ENCODE peak calls at places on chromosomes 6 and 20, in eight cellular contexts. One of them, this sample, is unnamed.

GRCh38 chr6:154197176-154197850 is 158.3 kb downstream of the OPRM1 start:
- DNase-seq in fibroblast of lung: peak
- DNase-seq in effector memory CD8-positive, alpha-beta T cell: no peak
- DNase-seq in HFFc6: no peak
- DNase-seq in activated T-cell treated with anti-CD3 and anti-CD28 coated beads, Interleukin-2, amount 50 U/mL, for 72 hours: no peak
- DNase-seq in fibroblast of the aortic adventitia: peak
- DNase-seq in non-pigmented ciliary epithelial cell: no peak
- DNase-seq in hepatocyte: no peak
- DNase-seq in this sample: no peak

GRCh38 chr6:157726892-157727628 is 96.0 kb upstream of the SNX9 start:
- DNase-seq in fibroblast of lung: no peak
- DNase-seq in effector memory CD8-positive, alpha-beta T cell: no peak
- DNase-seq in HFFc6: no peak
- DNase-seq in activated T-cell treated with anti-CD3 and anti-CD28 coated beads, Interleukin-2, amount 50 U/mL, for 72 hours: no peak
- DNase-seq in fibroblast of the aortic adventitia: no peak
- DNase-seq in non-pigmented ciliary epithelial cell: no peak
- DNase-seq in hepatocyte: no peak
- DNase-seq in this sample: no peak

GRCh38 chr20:44993343-44993742 is 27.0 kb downstream of the STK4 start:
- DNase-seq in fibroblast of lung: peak
- DNase-seq in effector memory CD8-positive, alpha-beta T cell: no peak
- DNase-seq in HFFc6: no peak
- DNase-seq in activated T-cell treated with anti-CD3 and anti-CD28 coated beads, Interleukin-2, amount 50 U/mL, for 72 hours: no peak
- DNase-seq in fibroblast of the aortic adventitia: peak
- DNase-seq in non-pigmented ciliary epithelial cell: no peak
- DNase-seq in hepatocyte: no peak
- DNase-seq in this sample: no peak

GRCh38 chr6:167400482-167401138 is 75.7 kb downstream of the TTLL2 start:
- DNase-seq in fibroblast of lung: no peak
- DNase-seq in effector memory CD8-positive, alpha-beta T cell: no peak
- DNase-seq in HFFc6: no peak
- DNase-seq in activated T-cell treated with anti-CD3 and anti-CD28 coated beads, Interleukin-2, amount 50 U/mL, for 72 hours: no peak
- DNase-seq in fibroblast of the aortic adventitia: no peak
- DNase-seq in non-pigmented ciliary epithelial cell: no peak
- DNase-seq in hepatocyte: no peak
- DNase-seq in this sample: no peak

GRCh38 chr6:40358473-40359460 is 228.4 kb downstream of the LRFN2 start:
- DNase-seq in fibroblast of lung: no peak
- DNase-seq in effector memory CD8-positive, alpha-beta T cell: no peak
- DNase-seq in HFFc6: no peak
- DNase-seq in activated T-cell treated with anti-CD3 and anti-CD28 coated beads, Interleukin-2, amount 50 U/mL, for 72 hours: no peak
- DNase-seq in fibroblast of the aortic adventitia: no peak
- DNase-seq in non-pigmented ciliary epithelial cell: no peak
- DNase-seq in hepatocyte: no peak
- DNase-seq in this sample: no peak

GRCh38 chr6:160042788-160043301 is 74.0 kb downstream of the IGF2R start:
- DNase-seq in fibroblast of lung: peak
- DNase-seq in effector memory CD8-positive, alpha-beta T cell: no peak
- DNase-seq in HFFc6: no peak
- DNase-seq in activated T-cell treated with anti-CD3 and anti-CD28 coated beads, Interleukin-2, amount 50 U/mL, for 72 hours: no peak
- DNase-seq in fibroblast of the aortic adventitia: peak
- DNase-seq in non-pigmented ciliary epithelial cell: no peak
- DNase-seq in hepatocyte: no peak
- DNase-seq in this sample: no peak

GRCh38 chr20:50286174-50286511 is 95.5 kb downstream of the CEBPB start:
- DNase-seq in fibroblast of lung: no peak
- DNase-seq in effector memory CD8-positive, alpha-beta T cell: no peak
- DNase-seq in HFFc6: no peak
- DNase-seq in activated T-cell treated with anti-CD3 and anti-CD28 coated beads, Interleukin-2, amount 50 U/mL, for 72 hours: no peak
- DNase-seq in fibroblast of the aortic adventitia: no peak
- DNase-seq in non-pigmented ciliary epithelial cell: no peak
- DNase-seq in hepatocyte: no peak
- DNase-seq in this sample: no peak

GRCh38 chr6:37059344-37060194 is 54.1 kb downstream of the FGD2 start:
- DNase-seq in fibroblast of lung: peak
- DNase-seq in effector memory CD8-positive, alpha-beta T cell: no peak
- DNase-seq in HFFc6: peak
- DNase-seq in activated T-cell treated with anti-CD3 and anti-CD28 coated beads, Interleukin-2, amount 50 U/mL, for 72 hours: no peak
- DNase-seq in fibroblast of the aortic adventitia: peak
- DNase-seq in non-pigmented ciliary epithelial cell: peak
- DNase-seq in hepatocyte: peak
- DNase-seq in this sample: peak

GRCh38 chr20:60009826-60010616 is 51.8 kb downstream of the CDH26 start:
- DNase-seq in fibroblast of lung: no peak
- DNase-seq in effector memory CD8-positive, alpha-beta T cell: no peak
- DNase-seq in HFFc6: no peak
- DNase-seq in activated T-cell treated with anti-CD3 and anti-CD28 coated beads, Interleukin-2, amount 50 U/mL, for 72 hours: no peak
- DNase-seq in fibroblast of the aortic adventitia: no peak
- DNase-seq in non-pigmented ciliary epithelial cell: no peak
- DNase-seq in hepatocyte: no peak
- DNase-seq in this sample: peak

GRCh38 chr6:99545442-99545841 is 23.0 kb downstream of the CCNC start:
- DNase-seq in fibroblast of lung: no peak
- DNase-seq in effector memory CD8-positive, alpha-beta T cell: no peak
- DNase-seq in HFFc6: no peak
- DNase-seq in activated T-cell treated with anti-CD3 and anti-CD28 coated beads, Interleukin-2, amount 50 U/mL, for 72 hours: no peak
- DNase-seq in fibroblast of the aortic adventitia: no peak
- DNase-seq in non-pigmented ciliary epithelial cell: no peak
- DNase-seq in hepatocyte: no peak
- DNase-seq in this sample: no peak

GRCh38 chr6:166439366-166440091 is 56.8 kb upstream of the MPC1 start:
- DNase-seq in fibroblast of lung: no peak
- DNase-seq in effector memory CD8-positive, alpha-beta T cell: no peak
- DNase-seq in HFFc6: no peak
- DNase-seq in activated T-cell treated with anti-CD3 and anti-CD28 coated beads, Interleukin-2, amount 50 U/mL, for 72 hours: no peak
- DNase-seq in fibroblast of the aortic adventitia: no peak
- DNase-seq in non-pigmented ciliary epithelial cell: no peak
- DNase-seq in hepatocyte: no peak
- DNase-seq in this sample: peak

GRCh38 chr6:141925001-141925400 is 207.7 kb upstream of the GJE1 start:
- DNase-seq in fibroblast of lung: peak
- DNase-seq in effector memory CD8-positive, alpha-beta T cell: no peak
- DNase-seq in HFFc6: no peak
- DNase-seq in activated T-cell treated with anti-CD3 and anti-CD28 coated beads, Interleukin-2, amount 50 U/mL, for 72 hours: no peak
- DNase-seq in fibroblast of the aortic adventitia: peak
- DNase-seq in non-pigmented ciliary epithelial cell: no peak
- DNase-seq in hepatocyte: no peak
- DNase-seq in this sample: no peak

GRCh38 chr6:92521553-92521952 is 897.8 kb downstream of the EPHA7 start:
- DNase-seq in fibroblast of lung: peak
- DNase-seq in effector memory CD8-positive, alpha-beta T cell: no peak
- DNase-seq in HFFc6: no peak
- DNase-seq in activated T-cell treated with anti-CD3 and anti-CD28 coated beads, Interleukin-2, amount 50 U/mL, for 72 hours: no peak
- DNase-seq in fibroblast of the aortic adventitia: no peak
- DNase-seq in non-pigmented ciliary epithelial cell: no peak
- DNase-seq in hepatocyte: no peak
- DNase-seq in this sample: no peak

GRCh38 chr6:100475554-100476325 is 11.0 kb upstream of the SIM1 start:
- DNase-seq in fibroblast of lung: no peak
- DNase-seq in effector memory CD8-positive, alpha-beta T cell: no peak
- DNase-seq in HFFc6: peak
- DNase-seq in activated T-cell treated with anti-CD3 and anti-CD28 coated beads, Interleukin-2, amount 50 U/mL, for 72 hours: no peak
- DNase-seq in fibroblast of the aortic adventitia: no peak
- DNase-seq in non-pigmented ciliary epithelial cell: no peak
- DNase-seq in hepatocyte: no peak
- DNase-seq in this sample: no peak

GRCh38 chr6:117906454-117906904 is 585 bp upstream of the SLC35F1 start:
- DNase-seq in fibroblast of lung: no peak
- DNase-seq in effector memory CD8-positive, alpha-beta T cell: no peak
- DNase-seq in HFFc6: no peak
- DNase-seq in activated T-cell treated with anti-CD3 and anti-CD28 coated beads, Interleukin-2, amount 50 U/mL, for 72 hours: no peak
- DNase-seq in fibroblast of the aortic adventitia: no peak
- DNase-seq in non-pigmented ciliary epithelial cell: no peak
- DNase-seq in hepatocyte: no peak
- DNase-seq in this sample: no peak

GRCh38 chr6:117232191-117232590 is 33.2 kb upstream of the VGLL2 start:
- DNase-seq in fibroblast of lung: peak
- DNase-seq in effector memory CD8-positive, alpha-beta T cell: no peak
- DNase-seq in HFFc6: no peak
- DNase-seq in activated T-cell treated with anti-CD3 and anti-CD28 coated beads, Interleukin-2, amount 50 U/mL, for 72 hours: no peak
- DNase-seq in fibroblast of the aortic adventitia: no peak
- DNase-seq in non-pigmented ciliary epithelial cell: no peak
- DNase-seq in hepatocyte: no peak
- DNase-seq in this sample: no peak

GRCh38 chr6:106087548-106088325 is 1.6 kb downstream of the PRDM1 start:
- DNase-seq in fibroblast of lung: peak
- DNase-seq in effector memory CD8-positive, alpha-beta T cell: no peak
- DNase-seq in HFFc6: peak
- DNase-seq in activated T-cell treated with anti-CD3 and anti-CD28 coated beads, Interleukin-2, amount 50 U/mL, for 72 hours: no peak
- DNase-seq in fibroblast of the aortic adventitia: peak
- DNase-seq in non-pigmented ciliary epithelial cell: no peak
- DNase-seq in hepatocyte: no peak
- DNase-seq in this sample: no peak

GRCh38 chr6:126919947-126920346 is 198.5 kb upstream of the RSPO3 start:
- DNase-seq in fibroblast of lung: peak
- DNase-seq in effector memory CD8-positive, alpha-beta T cell: no peak
- DNase-seq in HFFc6: peak
- DNase-seq in activated T-cell treated with anti-CD3 and anti-CD28 coated beads, Interleukin-2, amount 50 U/mL, for 72 hours: no peak
- DNase-seq in fibroblast of the aortic adventitia: peak
- DNase-seq in non-pigmented ciliary epithelial cell: peak
- DNase-seq in hepatocyte: peak
- DNase-seq in this sample: no peak

GRCh38 chr6:111534366-111534765 is 51.3 kb upstream of the REV3L start:
- DNase-seq in fibroblast of lung: peak
- DNase-seq in effector memory CD8-positive, alpha-beta T cell: no peak
- DNase-seq in HFFc6: no peak
- DNase-seq in activated T-cell treated with anti-CD3 and anti-CD28 coated beads, Interleukin-2, amount 50 U/mL, for 72 hours: no peak
- DNase-seq in fibroblast of the aortic adventitia: no peak
- DNase-seq in non-pigmented ciliary epithelial cell: no peak
- DNase-seq in hepatocyte: peak
- DNase-seq in this sample: no peak

GRCh38 chr6:86756623-86757246 is 180.6 kb upstream of the HTR1E start:
- DNase-seq in fibroblast of lung: no peak
- DNase-seq in effector memory CD8-positive, alpha-beta T cell: no peak
- DNase-seq in HFFc6: no peak
- DNase-seq in activated T-cell treated with anti-CD3 and anti-CD28 coated beads, Interleukin-2, amount 50 U/mL, for 72 hours: no peak
- DNase-seq in fibroblast of the aortic adventitia: no peak
- DNase-seq in non-pigmented ciliary epithelial cell: no peak
- DNase-seq in hepatocyte: no peak
- DNase-seq in this sample: no peak

GRCh38 chr20:32488066-32488838 is 96.9 kb downstream of the NOL4L start:
- DNase-seq in fibroblast of lung: no peak
- DNase-seq in effector memory CD8-positive, alpha-beta T cell: no peak
- DNase-seq in HFFc6: no peak
- DNase-seq in activated T-cell treated with anti-CD3 and anti-CD28 coated beads, Interleukin-2, amount 50 U/mL, for 72 hours: no peak
- DNase-seq in fibroblast of the aortic adventitia: no peak
- DNase-seq in non-pigmented ciliary epithelial cell: no peak
- DNase-seq in hepatocyte: no peak
- DNase-seq in this sample: no peak

GRCh38 chr6:137913996-137914529 is 47.0 kb downstream of the TNFAIP3 start:
- DNase-seq in fibroblast of lung: no peak
- DNase-seq in effector memory CD8-positive, alpha-beta T cell: no peak
- DNase-seq in HFFc6: no peak
- DNase-seq in activated T-cell treated with anti-CD3 and anti-CD28 coated beads, Interleukin-2, amount 50 U/mL, for 72 hours: no peak
- DNase-seq in fibroblast of the aortic adventitia: no peak
- DNase-seq in non-pigmented ciliary epithelial cell: no peak
- DNase-seq in hepatocyte: no peak
- DNase-seq in this sample: no peak

GRCh38 chr6:35048031-35048613 is 93.0 kb downstream of the TCP11 start:
- DNase-seq in fibroblast of lung: peak
- DNase-seq in effector memory CD8-positive, alpha-beta T cell: no peak
- DNase-seq in HFFc6: no peak
- DNase-seq in activated T-cell treated with anti-CD3 and anti-CD28 coated beads, Interleukin-2, amount 50 U/mL, for 72 hours: no peak
- DNase-seq in fibroblast of the aortic adventitia: no peak
- DNase-seq in non-pigmented ciliary epithelial cell: no peak
- DNase-seq in hepatocyte: peak
- DNase-seq in this sample: peak

GRCh38 chr6:41286544-41287346 is at the start of gene TREM1:
- DNase-seq in fibroblast of lung: no peak
- DNase-seq in effector memory CD8-positive, alpha-beta T cell: no peak
- DNase-seq in HFFc6: peak
- DNase-seq in activated T-cell treated with anti-CD3 and anti-CD28 coated beads, Interleukin-2, amount 50 U/mL, for 72 hours: no peak
- DNase-seq in fibroblast of the aortic adventitia: peak
- DNase-seq in non-pigmented ciliary epithelial cell: no peak
- DNase-seq in hepatocyte: peak
- DNase-seq in this sample: no peak

GRCh38 chr6:167858086-167858591 is 31.4 kb downstream of the AFDN start:
- DNase-seq in fibroblast of lung: peak
- DNase-seq in effector memory CD8-positive, alpha-beta T cell: no peak
- DNase-seq in HFFc6: peak
- DNase-seq in activated T-cell treated with anti-CD3 and anti-CD28 coated beads, Interleukin-2, amount 50 U/mL, for 72 hours: no peak
- DNase-seq in fibroblast of the aortic adventitia: peak
- DNase-seq in non-pigmented ciliary epithelial cell: peak
- DNase-seq in hepatocyte: no peak
- DNase-seq in this sample: no peak

GRCh38 chr6:126880926-126881325 is 237.5 kb upstream of the RSPO3 start:
- DNase-seq in fibroblast of lung: no peak
- DNase-seq in effector memory CD8-positive, alpha-beta T cell: no peak
- DNase-seq in HFFc6: no peak
- DNase-seq in activated T-cell treated with anti-CD3 and anti-CD28 coated beads, Interleukin-2, amount 50 U/mL, for 72 hours: no peak
- DNase-seq in fibroblast of the aortic adventitia: no peak
- DNase-seq in non-pigmented ciliary epithelial cell: no peak
- DNase-seq in hepatocyte: no peak
- DNase-seq in this sample: no peak

GRCh38 chr6:158164564-158164963 is 3.5 kb downstream of the SERAC1 start:
- DNase-seq in fibroblast of lung: no peak
- DNase-seq in effector memory CD8-positive, alpha-beta T cell: no peak
- DNase-seq in HFFc6: no peak
- DNase-seq in activated T-cell treated with anti-CD3 and anti-CD28 coated beads, Interleukin-2, amount 50 U/mL, for 72 hours: peak
- DNase-seq in fibroblast of the aortic adventitia: no peak
- DNase-seq in non-pigmented ciliary epithelial cell: no peak
- DNase-seq in hepatocyte: no peak
- DNase-seq in this sample: no peak

GRCh38 chr20:42688576-42688975 is 501.1 kb downstream of the PTPRT start:
- DNase-seq in fibroblast of lung: no peak
- DNase-seq in effector memory CD8-positive, alpha-beta T cell: no peak
- DNase-seq in HFFc6: no peak
- DNase-seq in activated T-cell treated with anti-CD3 and anti-CD28 coated beads, Interleukin-2, amount 50 U/mL, for 72 hours: no peak
- DNase-seq in fibroblast of the aortic adventitia: no peak
- DNase-seq in non-pigmented ciliary epithelial cell: no peak
- DNase-seq in hepatocyte: peak
- DNase-seq in this sample: no peak

GRCh38 chr6:39453956-39454524 is 131.5 kb upstream of the KCNK16 start:
- DNase-seq in fibroblast of lung: peak
- DNase-seq in effector memory CD8-positive, alpha-beta T cell: no peak
- DNase-seq in HFFc6: no peak
- DNase-seq in activated T-cell treated with anti-CD3 and anti-CD28 coated beads, Interleukin-2, amount 50 U/mL, for 72 hours: no peak
- DNase-seq in fibroblast of the aortic adventitia: no peak
- DNase-seq in non-pigmented ciliary epithelial cell: no peak
- DNase-seq in hepatocyte: no peak
- DNase-seq in this sample: no peak

GRCh38 chr6:100464162-100464851 is 414 bp downstream of the SIM1 start:
- DNase-seq in fibroblast of lung: no peak
- DNase-seq in effector memory CD8-positive, alpha-beta T cell: no peak
- DNase-seq in HFFc6: no peak
- DNase-seq in activated T-cell treated with anti-CD3 and anti-CD28 coated beads, Interleukin-2, amount 50 U/mL, for 72 hours: no peak
- DNase-seq in fibroblast of the aortic adventitia: no peak
- DNase-seq in non-pigmented ciliary epithelial cell: no peak
- DNase-seq in hepatocyte: no peak
- DNase-seq in this sample: peak